ENCODE peak calls at places on chromosomes 11 and 22, in ten cellular contexts. One of them, this sample, is unnamed.

GRCh38 chr11:18790820-18791174 is 801 bp downstream of the PTPN5 start:
- DNase-seq in pancreas: no peak
- DNase-seq in SJSA1: no peak
- DNase-seq in small intestine: no peak
- DNase-seq in GM23248: no peak
- DNase-seq in HCT116: no peak
- DNase-seq in H9: peak; percentile 47
- DNase-seq in left ventricle myocardium inferior: no peak
- DNase-seq in right cardiac atrium: no peak
- DNase-seq in DND-41: no peak
- DNase-seq in this sample: no peak

GRCh38 chr11:128463975-128464374 is 123.4 kb downstream of the ETS1 start:
- DNase-seq in pancreas: no peak
- DNase-seq in SJSA1: no peak
- DNase-seq in small intestine: no peak
- DNase-seq in GM23248: no peak
- DNase-seq in HCT116: no peak
- DNase-seq in H9: no peak
- DNase-seq in left ventricle myocardium inferior: no peak
- DNase-seq in right cardiac atrium: no peak
- DNase-seq in DND-41: no peak
- DNase-seq in this sample: no peak

GRCh38 chr11:19756675-19757475 is 44.2 kb downstream of the NAV2 start:
- DNase-seq in pancreas: no peak
- DNase-seq in SJSA1: no peak
- DNase-seq in small intestine: no peak
- DNase-seq in GM23248: peak; percentile 86
- DNase-seq in HCT116: no peak
- DNase-seq in H9: no peak
- DNase-seq in left ventricle myocardium inferior: peak; percentile 48
- DNase-seq in right cardiac atrium: peak; percentile 57
- DNase-seq in DND-41: no peak
- DNase-seq in this sample: peak; percentile 68

GRCh38 chr22:41899992-41900651 is 14.8 kb downstream of the SHISA8 start:
- DNase-seq in pancreas: no peak
- DNase-seq in SJSA1: no peak
- DNase-seq in small intestine: no peak
- DNase-seq in GM23248: no peak
- DNase-seq in HCT116: no peak
- DNase-seq in H9: no peak
- DNase-seq in left ventricle myocardium inferior: peak; percentile 53
- DNase-seq in right cardiac atrium: no peak
- DNase-seq in DND-41: no peak
- DNase-seq in this sample: no peak

GRCh38 chr11:133824593-133824992 is 20.7 kb downstream of the SPATA19 start:
- DNase-seq in pancreas: no peak
- DNase-seq in SJSA1: no peak
- DNase-seq in small intestine: no peak
- DNase-seq in GM23248: no peak
- DNase-seq in HCT116: no peak
- DNase-seq in H9: peak; percentile 29
- DNase-seq in left ventricle myocardium inferior: no peak
- DNase-seq in right cardiac atrium: no peak
- DNase-seq in DND-41: no peak
- DNase-seq in this sample: no peak

GRCh38 chr11:27912916-27913315 is 195.0 kb downstream of the KIF18A start:
- DNase-seq in pancreas: no peak
- DNase-seq in SJSA1: no peak
- DNase-seq in small intestine: no peak
- DNase-seq in GM23248: no peak
- DNase-seq in HCT116: no peak
- DNase-seq in H9: no peak
- DNase-seq in left ventricle myocardium inferior: no peak
- DNase-seq in right cardiac atrium: no peak
- DNase-seq in DND-41: no peak
- DNase-seq in this sample: peak; percentile 71

GRCh38 chr11:17405232-17406005 is 17.0 kb upstream of the KCNJ11 start:
- DNase-seq in pancreas: peak; percentile 94
- DNase-seq in SJSA1: no peak
- DNase-seq in small intestine: peak; percentile 70
- DNase-seq in GM23248: peak; percentile 69
- DNase-seq in HCT116: peak; percentile 18
- DNase-seq in H9: peak; percentile 54
- DNase-seq in left ventricle myocardium inferior: peak; percentile 75
- DNase-seq in right cardiac atrium: peak; percentile 86
- DNase-seq in DND-41: no peak
- DNase-seq in this sample: peak; percentile 24

GRCh38 chr11:13769188-13769587 is 100.7 kb downstream of the FAR1 start:
- DNase-seq in pancreas: no peak
- DNase-seq in SJSA1: no peak
- DNase-seq in small intestine: no peak
- DNase-seq in GM23248: no peak
- DNase-seq in HCT116: no peak
- DNase-seq in H9: no peak
- DNase-seq in left ventricle myocardium inferior: no peak
- DNase-seq in right cardiac atrium: no peak
- DNase-seq in DND-41: no peak
- DNase-seq in this sample: no peak

GRCh38 chr11:567629-568258 is 7.0 kb downstream of the RASSF7 start:
- DNase-seq in pancreas: peak; percentile 68
- DNase-seq in SJSA1: no peak
- DNase-seq in small intestine: no peak
- DNase-seq in GM23248: peak; percentile 33
- DNase-seq in HCT116: no peak
- DNase-seq in H9: no peak
- DNase-seq in left ventricle myocardium inferior: no peak
- DNase-seq in right cardiac atrium: peak; percentile 51
- DNase-seq in DND-41: no peak
- DNase-seq in this sample: no peak

GRCh38 chr11:568306-569259 is 7.7 kb upstream of the PHRF1 start:
- DNase-seq in pancreas: peak; percentile 97
- DNase-seq in SJSA1: peak; percentile 80
- DNase-seq in small intestine: peak; percentile 94
- DNase-seq in GM23248: peak; percentile 98
- DNase-seq in HCT116: peak; percentile 76
- DNase-seq in H9: peak; percentile 96
- DNase-seq in left ventricle myocardium inferior: peak; percentile 93
- DNase-seq in right cardiac atrium: peak; percentile 98
- DNase-seq in DND-41: peak; percentile 97
- DNase-seq in this sample: peak; percentile 84

GRCh38 chr11:567036-567628 is 6.4 kb downstream of the RASSF7 start:
- DNase-seq in pancreas: no peak
- DNase-seq in SJSA1: no peak
- DNase-seq in small intestine: no peak
- DNase-seq in GM23248: no peak
- DNase-seq in HCT116: no peak
- DNase-seq in H9: no peak
- DNase-seq in left ventricle myocardium inferior: no peak
- DNase-seq in right cardiac atrium: peak; percentile 55
- DNase-seq in DND-41: no peak
- DNase-seq in this sample: no peak

GRCh38 chr11:571802-572185 is 4.5 kb upstream of the PHRF1 start:
- DNase-seq in pancreas: no peak
- DNase-seq in SJSA1: no peak
- DNase-seq in small intestine: no peak
- DNase-seq in GM23248: no peak
- DNase-seq in HCT116: no peak
- DNase-seq in H9: no peak
- DNase-seq in left ventricle myocardium inferior: no peak
- DNase-seq in right cardiac atrium: no peak
- DNase-seq in DND-41: no peak
- DNase-seq in this sample: no peak

GRCh38 chr11:569273-569885 is 6.9 kb upstream of the PHRF1 start:
- DNase-seq in pancreas: peak; percentile 56
- DNase-seq in SJSA1: no peak
- DNase-seq in small intestine: no peak
- DNase-seq in GM23248: peak; percentile 50
- DNase-seq in HCT116: no peak
- DNase-seq in H9: no peak
- DNase-seq in left ventricle myocardium inferior: peak; percentile 77
- DNase-seq in right cardiac atrium: peak; percentile 90
- DNase-seq in DND-41: no peak
- DNase-seq in this sample: no peak
- H3K4me1 ChIP-seq in pancreas: peaks cover 7% of the 10 kb centered on the region
- H3K4me1 ChIP-seq in SJSA1: peaks cover 6% of the 10 kb centered on the region
- H3K4me1 ChIP-seq in small intestine: peaks cover 3% of the 10 kb centered on the region
- H3K4me1 ChIP-seq in GM23248: peaks cover 12% of the 10 kb centered on the region
- H3K4me1 ChIP-seq in HCT116: peaks cover 45% of the 10 kb centered on the region
- H3K4me1 ChIP-seq in H9: no peaks in the 10 kb centered on the region
- H3K4me1 ChIP-seq in left ventricle myocardium inferior: peaks cover 39% of the 10 kb centered on the region
- H3K4me1 ChIP-seq in right cardiac atrium: peaks cover 3% of the 10 kb centered on the region
- H3K4me1 ChIP-seq in DND-41: peaks cover 34% of the 10 kb centered on the region
- H3K4me1 ChIP-seq in this sample: peaks cover 2% of the 10 kb centered on the region

GRCh38 chr11:131849485-131849884 is 479.1 kb downstream of the NTM start:
- DNase-seq in pancreas: no peak
- DNase-seq in SJSA1: no peak
- DNase-seq in small intestine: no peak
- DNase-seq in GM23248: no peak
- DNase-seq in HCT116: no peak
- DNase-seq in H9: no peak
- DNase-seq in left ventricle myocardium inferior: no peak
- DNase-seq in right cardiac atrium: no peak
- DNase-seq in DND-41: no peak
- DNase-seq in this sample: no peak
- H3K4me1 ChIP-seq in pancreas: no peaks in the 10 kb centered on the region
- H3K4me1 ChIP-seq in SJSA1: no peaks in the 10 kb centered on the region
- H3K4me1 ChIP-seq in small intestine: no peaks in the 10 kb centered on the region
- H3K4me1 ChIP-seq in GM23248: no peaks in the 10 kb centered on the region
- H3K4me1 ChIP-seq in HCT116: no peaks in the 10 kb centered on the region
- H3K4me1 ChIP-seq in H9: peaks cover 3% of the 10 kb centered on the region
- H3K4me1 ChIP-seq in left ventricle myocardium inferior: no peaks in the 10 kb centered on the region
- H3K4me1 ChIP-seq in right cardiac atrium: no peaks in the 10 kb centered on the region
- H3K4me1 ChIP-seq in DND-41: no peaks in the 10 kb centered on the region
- H3K4me1 ChIP-seq in this sample: no peaks in the 10 kb centered on the region

GRCh38 chr22:50178471-50178864 is 7.2 kb upstream of the TRABD start:
- DNase-seq in pancreas: no peak
- DNase-seq in SJSA1: no peak
- DNase-seq in small intestine: no peak
- DNase-seq in GM23248: peak; percentile 38
- DNase-seq in HCT116: no peak
- DNase-seq in H9: no peak
- DNase-seq in left ventricle myocardium inferior: no peak
- DNase-seq in right cardiac atrium: peak; percentile 32
- DNase-seq in DND-41: no peak
- DNase-seq in this sample: no peak

GRCh38 chr22:50178871-50179869 is 6.5 kb upstream of the TRABD start:
- DNase-seq in pancreas: peak; percentile 31
- DNase-seq in SJSA1: no peak
- DNase-seq in small intestine: no peak
- DNase-seq in GM23248: no peak
- DNase-seq in HCT116: no peak
- DNase-seq in H9: no peak
- DNase-seq in left ventricle myocardium inferior: no peak
- DNase-seq in right cardiac atrium: peak; percentile 47
- DNase-seq in DND-41: no peak
- DNase-seq in this sample: no peak

GRCh38 chr22:50180727-50181521 is 4.8 kb upstream of the TRABD start:
- DNase-seq in pancreas: no peak
- DNase-seq in SJSA1: no peak
- DNase-seq in small intestine: no peak
- DNase-seq in GM23248: no peak
- DNase-seq in HCT116: no peak
- DNase-seq in H9: no peak
- DNase-seq in left ventricle myocardium inferior: no peak
- DNase-seq in right cardiac atrium: peak; percentile 48
- DNase-seq in DND-41: no peak
- DNase-seq in this sample: no peak

GRCh38 chr22:50182176-50183081 is 3.3 kb upstream of the TRABD start:
- DNase-seq in pancreas: peak; percentile 90
- DNase-seq in SJSA1: no peak
- DNase-seq in small intestine: no peak
- DNase-seq in GM23248: no peak
- DNase-seq in HCT116: no peak
- DNase-seq in H9: no peak
- DNase-seq in left ventricle myocardium inferior: peak; percentile 16
- DNase-seq in right cardiac atrium: peak; percentile 57
- DNase-seq in DND-41: no peak
- DNase-seq in this sample: no peak

DNA sequence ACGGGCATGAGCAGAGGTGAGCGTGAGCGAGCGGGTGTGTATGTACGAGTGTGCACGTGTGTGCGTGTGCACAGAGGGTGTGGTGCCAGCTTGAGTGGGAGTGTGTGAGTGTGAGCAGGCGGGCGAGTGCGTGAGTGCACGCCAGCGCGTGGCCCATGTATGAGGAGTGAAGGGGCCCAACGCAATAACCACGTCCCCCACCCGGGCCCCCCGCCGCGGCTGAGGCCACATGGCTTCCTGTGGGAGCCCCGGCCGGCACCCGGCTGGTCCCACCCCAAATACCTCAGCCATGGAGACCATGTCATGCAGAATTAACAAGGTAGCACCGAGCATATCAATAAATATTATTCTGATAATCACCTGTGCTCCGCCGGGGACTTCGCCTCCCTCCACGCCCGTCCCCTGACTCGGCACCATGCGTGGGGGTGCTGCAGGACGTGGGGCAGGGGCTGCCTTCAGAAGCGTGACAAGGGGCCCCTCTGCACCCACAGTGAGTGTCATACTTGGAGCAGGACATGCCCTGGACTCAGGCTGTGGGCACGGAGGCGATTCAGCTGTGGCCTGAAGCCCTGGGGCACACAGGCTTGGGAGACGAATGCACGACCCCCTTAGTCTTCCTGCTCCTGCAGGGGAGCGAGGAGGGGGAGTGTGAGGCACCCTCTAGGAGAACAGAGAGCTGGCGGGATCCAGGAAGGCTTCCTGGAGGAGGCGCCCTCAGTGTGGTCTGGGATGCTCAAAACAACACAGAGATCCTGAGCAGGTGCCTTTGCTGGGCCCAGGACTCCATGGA is 5.6 kb upstream of the TRABD start:
- DNase-seq in pancreas: no peak
- DNase-seq in SJSA1: no peak
- DNase-seq in small intestine: no peak
- DNase-seq in GM23248: no peak
- DNase-seq in HCT116: no peak
- DNase-seq in H9: no peak
- DNase-seq in left ventricle myocardium inferior: no peak
- DNase-seq in right cardiac atrium: peak; percentile 48
- DNase-seq in DND-41: no peak
- DNase-seq in this sample: no peak
- H3K4me1 ChIP-seq in pancreas: peaks cover 18% of the 10 kb centered on the region
- H3K4me1 ChIP-seq in SJSA1: peaks cover 6% of the 10 kb centered on the region
- H3K4me1 ChIP-seq in small intestine: no peaks in the 10 kb centered on the region
- H3K4me1 ChIP-seq in GM23248: no peaks in the 10 kb centered on the region
- H3K4me1 ChIP-seq in HCT116: peaks cover 16% of the 10 kb centered on the region
- H3K4me1 ChIP-seq in H9: no peaks in the 10 kb centered on the region
- H3K4me1 ChIP-seq in left ventricle myocardium inferior: peaks cover 25% of the 10 kb centered on the region
- H3K4me1 ChIP-seq in right cardiac atrium: peaks cover 2% of the 10 kb centered on the region
- H3K4me1 ChIP-seq in DND-41: peaks cover 2% of the 10 kb centered on the region
- H3K4me1 ChIP-seq in this sample: peaks cover 2% of the 10 kb centered on the region

GRCh38 chr11:94738746-94739145 is 29.4 kb upstream of the AMOTL1 start:
- DNase-seq in pancreas: no peak
- DNase-seq in SJSA1: no peak
- DNase-seq in small intestine: no peak
- DNase-seq in GM23248: no peak
- DNase-seq in HCT116: no peak
- DNase-seq in H9: no peak
- DNase-seq in left ventricle myocardium inferior: no peak
- DNase-seq in right cardiac atrium: no peak
- DNase-seq in DND-41: no peak
- DNase-seq in this sample: no peak

GRCh38 chr11:94734563-94735275 is 33.4 kb upstream of the AMOTL1 start:
- DNase-seq in pancreas: no peak
- DNase-seq in SJSA1: no peak
- DNase-seq in small intestine: no peak
- DNase-seq in GM23248: no peak
- DNase-seq in HCT116: peak; percentile 54
- DNase-seq in H9: peak; percentile 81
- DNase-seq in left ventricle myocardium inferior: no peak
- DNase-seq in right cardiac atrium: no peak
- DNase-seq in DND-41: peak; percentile 34
- DNase-seq in this sample: no peak

GRCh38 chr11:94737171-94737611 is 31.0 kb upstream of the AMOTL1 start:
- DNase-seq in pancreas: no peak
- DNase-seq in SJSA1: no peak
- DNase-seq in small intestine: no peak
- DNase-seq in GM23248: peak; percentile 44
- DNase-seq in HCT116: no peak
- DNase-seq in H9: no peak
- DNase-seq in left ventricle myocardium inferior: no peak
- DNase-seq in right cardiac atrium: no peak
- DNase-seq in DND-41: no peak
- DNase-seq in this sample: peak; percentile 16

GRCh38 chr11:94732617-94733292 is 35.4 kb upstream of the AMOTL1 start:
- DNase-seq in pancreas: no peak
- DNase-seq in SJSA1: peak; percentile 50
- DNase-seq in small intestine: no peak
- DNase-seq in GM23248: peak; percentile 42
- DNase-seq in HCT116: no peak
- DNase-seq in H9: no peak
- DNase-seq in left ventricle myocardium inferior: peak; percentile 51
- DNase-seq in right cardiac atrium: peak; percentile 77
- DNase-seq in DND-41: no peak
- DNase-seq in this sample: peak; percentile 58

DNA sequence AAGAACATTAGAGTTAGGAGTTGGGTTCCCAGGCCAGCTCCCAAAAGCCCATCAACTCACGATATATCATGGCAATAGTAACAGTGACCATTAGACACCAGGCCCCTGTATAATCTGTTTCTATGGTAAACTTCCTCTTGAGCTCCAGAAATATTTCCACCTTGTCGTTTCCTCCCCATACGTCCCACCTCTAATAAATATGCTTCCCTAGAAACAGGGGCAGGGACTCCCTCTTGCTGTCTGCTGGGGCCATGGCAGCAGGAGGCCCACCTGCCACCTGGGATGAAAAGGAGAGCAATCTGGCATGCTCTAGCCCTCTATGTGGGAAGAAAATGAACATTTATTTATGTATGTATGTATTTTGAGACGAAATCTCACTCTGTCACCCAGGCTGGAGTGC is 32.2 kb upstream of the AMOTL1 start:
- DNase-seq in pancreas: no peak
- DNase-seq in SJSA1: no peak
- DNase-seq in small intestine: no peak
- DNase-seq in GM23248: no peak
- DNase-seq in HCT116: no peak
- DNase-seq in H9: no peak
- DNase-seq in left ventricle myocardium inferior: no peak
- DNase-seq in right cardiac atrium: no peak
- DNase-seq in DND-41: no peak
- DNase-seq in this sample: no peak
- H3K4me1 ChIP-seq in pancreas: peaks cover 3% of the 10 kb centered on the region
- H3K4me1 ChIP-seq in SJSA1: peaks cover 75% of the 10 kb centered on the region
- H3K4me1 ChIP-seq in small intestine: no peaks in the 10 kb centered on the region
- H3K4me1 ChIP-seq in GM23248: peaks cover 32% of the 10 kb centered on the region
- H3K4me1 ChIP-seq in HCT116: peaks cover 75% of the 10 kb centered on the region
- H3K4me1 ChIP-seq in H9: peaks cover 19% of the 10 kb centered on the region
- H3K4me1 ChIP-seq in left ventricle myocardium inferior: peaks cover 67% of the 10 kb centered on the region
- H3K4me1 ChIP-seq in right cardiac atrium: peaks cover 2% of the 10 kb centered on the region
- H3K4me1 ChIP-seq in DND-41: no peaks in the 10 kb centered on the region
- H3K4me1 ChIP-seq in this sample: peaks cover 12% of the 10 kb centered on the region

This sample was measured in fibroblast of lung.